ENCODE peak calls at places on chromosomes 1 and 21, in four cellular contexts. R is fibroblast of pulmonary artery, F is SK-N-SH, T is lung. Q is an unnamed sample.

GRCh38 chr1:168819668-168820067 is 90.7 kb upstream of the DPT start:
- DNase-seq in T (no peak), R (no peak), F (no peak), Q (no peak)

GRCh38 chr1:172949096-172949495 is 101.6 kb downstream of the TNFSF18 start:
- DNase-seq in R (no peak), T (no peak), F (no peak), Q (no peak)

GRCh38 chr1:207327994-207328393 is 6.5 kb downstream of the CD55 start:
- DNase-seq in T (no peak), R (peak), F (no peak), Q (no peak)

GRCh38 chr1:40059292-40059959 is 18.9 kb downstream of the CAP1 start:
- DNase-seq in F (no peak), T (no peak), R (peak), Q (peak)

GRCh38 chr1:193850745-193851144 is 664.3 kb upstream of the B3GALT2 start:
- DNase-seq in R (no peak), F (no peak), T (no peak), Q (no peak)

GRCh38 chr1:18011703-18012102 is 95.9 kb upstream of the IGSF21 start:
- DNase-seq in R (no peak), F (no peak), T (no peak), Q (no peak)

GRCh38 chr1:1916882-1917281 is 1.8 kb downstream of the CALML6 start:
- DNase-seq in T (no peak), F (no peak), R (no peak), Q (no peak)

GRCh38 chr1:98251497-98251896 is 330.7 kb upstream of the DPYD start:
- DNase-seq in R (no peak), T (no peak), F (no peak), Q (peak)

GRCh38 chr21:45332981-45333582 is 45.4 kb upstream of the POFUT2 start:
- DNase-seq in R (no peak), T (no peak), F (no peak), Q (no peak)

GRCh38 chr1:183356534-183357182 is 61.5 kb downstream of the NMNAT2 start:
- DNase-seq in T (no peak), R (no peak), F (no peak), Q (no peak)
- H3K4me3 ChIP-seq in T (no peak), R (no peak), F (no peak), Q (no peak)

GRCh38 chr21:37369307-37369854 is 2.8 kb downstream of the DYRK1A start:
- DNase-seq in F (no peak), R (no peak), T (no peak), Q (no peak)
- H3K4me3 ChIP-seq in F (peak), R (peak), T (no peak), Q (peak)

DNA sequence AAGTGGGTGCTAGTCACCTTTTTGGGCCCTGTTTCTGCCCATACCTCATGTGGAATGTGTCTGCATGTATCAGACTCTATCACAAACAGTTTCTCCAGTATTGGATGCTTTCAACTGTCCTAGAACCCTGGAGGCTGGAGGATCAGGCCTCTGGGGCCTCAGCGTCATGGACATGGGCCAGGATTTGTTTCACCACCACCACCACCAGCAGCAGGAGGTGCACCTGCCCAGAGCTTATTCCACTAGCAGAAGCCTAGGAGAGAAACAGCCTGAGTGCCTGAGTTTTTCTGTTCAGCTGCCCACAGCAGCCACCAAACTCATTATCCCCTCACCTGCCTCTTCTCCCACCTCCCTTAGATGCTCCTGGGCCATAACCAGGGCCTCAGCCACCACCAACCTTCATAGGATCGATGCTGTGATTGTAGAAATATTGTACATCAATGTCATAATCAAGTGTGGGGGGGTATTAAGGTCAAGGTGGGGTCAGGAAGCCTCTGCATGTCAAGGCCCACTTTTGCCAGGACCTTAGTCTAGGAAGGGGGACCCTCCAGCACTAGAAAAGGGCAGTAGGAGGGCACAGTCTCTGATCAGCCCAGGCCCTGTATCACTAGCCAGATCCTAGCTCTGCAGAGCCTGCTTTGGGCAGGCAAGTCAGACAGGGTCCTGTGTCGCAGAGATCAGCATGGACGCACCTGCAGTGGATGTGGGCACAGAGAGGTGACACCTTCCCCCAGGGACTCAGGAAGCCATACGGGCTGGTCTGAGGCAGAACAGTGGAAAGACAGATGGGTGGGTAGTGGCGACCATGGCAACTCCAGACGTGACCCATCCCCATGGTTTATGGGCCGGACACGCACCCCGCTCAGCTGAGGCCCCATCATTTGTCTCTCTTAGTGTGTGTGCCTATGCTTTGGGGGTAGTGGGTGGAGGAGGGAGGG is 9.4 kb downstream of the DMAP1 start:
- DNase-seq in R (no peak), F (peak), T (no peak), Q (no peak)
- H3K4me3 ChIP-seq in R (no peak), F (no peak), T (no peak), Q (no peak)

GRCh38 chr1:248737457-248737856 is 18.1 kb downstream of the LYPD8 start:
- DNase-seq in T (no peak), R (no peak), F (no peak), Q (no peak)

GRCh38 chr1:248740876-248741275 is 14.7 kb downstream of the LYPD8 start:
- DNase-seq in T (no peak), R (no peak), F (no peak), Q (no peak)

GRCh38 chr1:248736992-248737391 is 18.6 kb downstream of the LYPD8 start:
- DNase-seq in F (no peak), R (no peak), T (no peak), Q (no peak)

GRCh38 chr1:248739580-248740205 is 15.9 kb downstream of the LYPD8 start:
- DNase-seq in F (no peak), R (no peak), T (no peak), Q (no peak)
- H3K4me3 ChIP-seq in F (no peak), R (no peak), T (no peak), Q (no peak)

DNA sequence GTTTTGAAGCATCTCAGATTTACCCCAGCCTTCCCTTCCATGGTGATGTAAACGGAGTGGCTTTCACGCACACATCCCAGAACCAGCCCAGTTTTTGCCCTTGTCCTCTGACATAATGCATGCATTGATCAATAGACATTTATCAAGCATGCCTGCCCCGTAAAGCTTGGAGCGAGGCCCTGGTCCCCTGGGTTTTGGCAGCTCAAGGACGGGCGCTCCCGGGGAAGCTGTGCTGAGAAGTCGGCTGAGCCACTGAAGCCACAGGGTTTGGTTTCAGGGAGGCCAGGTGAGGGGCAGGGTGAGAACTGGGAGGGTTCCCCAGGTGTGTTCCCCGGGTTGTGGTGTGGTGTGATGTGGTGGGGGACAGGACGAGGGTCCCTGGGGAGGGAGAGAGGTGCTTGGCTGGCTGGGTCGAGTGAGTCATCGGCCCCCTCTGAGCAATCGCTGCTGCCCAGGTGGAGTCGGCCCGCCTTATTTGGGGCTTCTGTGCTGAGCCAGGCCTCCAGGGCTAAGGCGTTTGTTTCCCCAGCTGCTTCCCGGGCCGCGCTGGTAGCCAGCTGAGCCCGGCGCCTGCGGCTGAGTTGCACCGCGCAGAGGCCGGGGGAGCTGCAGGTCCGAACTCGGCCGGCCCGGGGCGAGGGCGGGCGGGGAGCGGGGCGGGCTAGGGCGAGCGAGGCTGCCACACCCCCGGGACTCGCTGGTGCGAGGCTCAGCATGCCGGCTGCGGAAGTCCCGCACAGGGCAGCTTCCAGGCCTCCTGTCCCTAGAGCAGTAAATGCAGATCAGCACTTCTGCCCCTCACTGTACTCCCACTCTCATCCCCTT is 23.6 kb downstream of the ATP2B4 start:
- DNase-seq in R (no peak), T (peak), F (peak), Q (peak)
- H3K4me3 ChIP-seq in R (no peak), T (no peak), F (no peak), Q (peak)

DNA sequence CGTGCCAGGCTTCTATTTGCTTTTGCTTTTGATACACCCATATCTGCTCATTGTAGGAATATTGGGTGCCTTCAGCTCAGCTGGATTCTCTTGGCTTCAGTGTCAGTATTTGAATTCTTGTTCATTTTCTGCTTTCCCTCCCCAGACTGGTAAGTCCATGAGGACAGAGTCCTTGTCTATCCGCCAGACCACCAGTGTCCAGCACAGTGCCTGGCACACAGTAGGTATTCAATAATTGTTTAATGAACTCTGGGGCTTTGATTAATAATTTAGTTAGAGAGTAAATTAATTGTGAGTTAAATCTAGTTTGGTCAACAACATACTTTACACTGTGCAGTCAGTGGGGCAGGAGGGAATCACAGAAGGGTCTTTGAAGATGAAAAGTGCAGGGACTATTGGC is 119.0 kb upstream of the JUN start:
- DNase-seq in R (no peak), T (no peak), F (no peak), Q (no peak)
- H3K4me3 ChIP-seq in R (no peak), T (no peak), F (no peak), Q (no peak)

GRCh38 chr1:155984341-155984740 is 6.0 kb upstream of the ARHGEF2 start:
- DNase-seq in F (no peak), T (no peak), R (no peak), Q (no peak)
- H3K4me3 ChIP-seq in F (no peak), T (no peak), R (no peak), Q (no peak)

GRCh38 chr1:64505232-64505943 is 35.5 kb downstream of the CACHD1 start:
- DNase-seq in R (no peak), T (no peak), F (peak), Q (no peak)

GRCh38 chr1:64508521-64509096 is 38.7 kb downstream of the CACHD1 start:
- DNase-seq in T (no peak), R (no peak), F (no peak), Q (no peak)

GRCh38 chr1:64502924-64503323 is 33.0 kb downstream of the CACHD1 start:
- DNase-seq in R (no peak), F (peak), T (no peak), Q (no peak)

GRCh38 chr1:64507897-64508296 is 38.0 kb downstream of the CACHD1 start:
- DNase-seq in T (no peak), F (no peak), R (no peak), Q (no peak)

GRCh38 chr1:64505944-64506658 is 36.2 kb downstream of the CACHD1 start:
- DNase-seq in R (no peak), T (peak), F (no peak), Q (peak)
- H3K4me3 ChIP-seq in R (peak), T (no peak), F (peak), Q (peak)

Q was measured in Jurkat, Clone E6-1.